ENCODE peak calls at places on chromosomes 3 and 15, in eight cellular contexts. One of them, this sample, is unnamed.

GRCh38 chr3:24254649-24255048 is 240.0 kb downstream of the THRB start:
- DNase-seq in transverse colon: no peak
- DNase-seq in right atrium auricular region: no peak
- DNase-seq in OCI-LY7: no peak
- DNase-seq in mammary epithelial cell: peak
- DNase-seq in WTC11: no peak
- DNase-seq in CD8-positive, alpha-beta T cell: no peak
- DNase-seq in pancreas: no peak
- DNase-seq in this sample: no peak

GRCh38 chr3:8650583-8651416 is 6.2 kb upstream of the SSUH2 start:
- DNase-seq in transverse colon: no peak
- DNase-seq in right atrium auricular region: no peak
- DNase-seq in OCI-LY7: no peak
- DNase-seq in mammary epithelial cell: no peak
- DNase-seq in WTC11: no peak
- DNase-seq in CD8-positive, alpha-beta T cell: no peak
- DNase-seq in pancreas: no peak
- DNase-seq in this sample: no peak

GRCh38 chr3:25592510-25592968 is 72.2 kb downstream of the TOP2B start:
- DNase-seq in transverse colon: no peak
- DNase-seq in right atrium auricular region: peak
- DNase-seq in OCI-LY7: peak
- DNase-seq in mammary epithelial cell: peak
- DNase-seq in WTC11: peak
- DNase-seq in CD8-positive, alpha-beta T cell: no peak
- DNase-seq in pancreas: no peak
- DNase-seq in this sample: no peak

GRCh38 chr3:45043715-45044299 is 17.7 kb downstream of the CLEC3B start:
- DNase-seq in transverse colon: no peak
- DNase-seq in right atrium auricular region: no peak
- DNase-seq in OCI-LY7: no peak
- DNase-seq in mammary epithelial cell: peak
- DNase-seq in WTC11: no peak
- DNase-seq in CD8-positive, alpha-beta T cell: no peak
- DNase-seq in pancreas: no peak
- DNase-seq in this sample: no peak

GRCh38 chr15:49645937-49646336 is 25.1 kb downstream of the DTWD1 start:
- DNase-seq in transverse colon: no peak
- DNase-seq in right atrium auricular region: no peak
- DNase-seq in OCI-LY7: no peak
- DNase-seq in mammary epithelial cell: peak
- DNase-seq in WTC11: no peak
- DNase-seq in CD8-positive, alpha-beta T cell: no peak
- DNase-seq in pancreas: peak
- DNase-seq in this sample: no peak

GRCh38 chr3:25903371-25903770 is 113.5 kb downstream of the OXSM start:
- DNase-seq in transverse colon: no peak
- DNase-seq in right atrium auricular region: no peak
- DNase-seq in OCI-LY7: no peak
- DNase-seq in mammary epithelial cell: no peak
- DNase-seq in WTC11: no peak
- DNase-seq in CD8-positive, alpha-beta T cell: no peak
- DNase-seq in pancreas: no peak
- DNase-seq in this sample: no peak

GRCh38 chr15:67968564-67969440 is 85.3 kb upstream of the PIAS1 start:
- DNase-seq in transverse colon: no peak
- DNase-seq in right atrium auricular region: no peak
- DNase-seq in OCI-LY7: no peak
- DNase-seq in mammary epithelial cell: no peak
- DNase-seq in WTC11: no peak
- DNase-seq in CD8-positive, alpha-beta T cell: no peak
- DNase-seq in pancreas: no peak
- DNase-seq in this sample: no peak

GRCh38 chr15:62676891-62677290 is 365.7 kb upstream of the TPM1 start:
- DNase-seq in transverse colon: no peak
- DNase-seq in right atrium auricular region: no peak
- DNase-seq in OCI-LY7: no peak
- DNase-seq in mammary epithelial cell: no peak
- DNase-seq in WTC11: no peak
- DNase-seq in CD8-positive, alpha-beta T cell: no peak
- DNase-seq in pancreas: no peak
- DNase-seq in this sample: no peak

GRCh38 chr15:51323749-51324148 is 14.6 kb downstream of the CYP19A1 start:
- DNase-seq in transverse colon: no peak
- DNase-seq in right atrium auricular region: no peak
- DNase-seq in OCI-LY7: no peak
- DNase-seq in mammary epithelial cell: no peak
- DNase-seq in WTC11: no peak
- DNase-seq in CD8-positive, alpha-beta T cell: no peak
- DNase-seq in pancreas: no peak
- DNase-seq in this sample: no peak

GRCh38 chr3:193452338-193452737 is 73.8 kb upstream of the ATP13A5 start:
- DNase-seq in transverse colon: no peak
- DNase-seq in right atrium auricular region: no peak
- DNase-seq in OCI-LY7: no peak
- DNase-seq in mammary epithelial cell: no peak
- DNase-seq in WTC11: no peak
- DNase-seq in CD8-positive, alpha-beta T cell: no peak
- DNase-seq in pancreas: no peak
- DNase-seq in this sample: no peak
- TF ChIP-seq CTCF in transverse colon: no peak
- TF ChIP-seq CTCF in right atrium auricular region: peak
- TF ChIP-seq CTCF in OCI-LY7: peak
- TF ChIP-seq CTCF in mammary epithelial cell: peak
- TF ChIP-seq CTCF in WTC11: no peak
- TF ChIP-seq CTCF in CD8-positive, alpha-beta T cell: no peak
- TF ChIP-seq CTCF in pancreas: no peak
- TF ChIP-seq CTCF in this sample: no peak

DNA sequence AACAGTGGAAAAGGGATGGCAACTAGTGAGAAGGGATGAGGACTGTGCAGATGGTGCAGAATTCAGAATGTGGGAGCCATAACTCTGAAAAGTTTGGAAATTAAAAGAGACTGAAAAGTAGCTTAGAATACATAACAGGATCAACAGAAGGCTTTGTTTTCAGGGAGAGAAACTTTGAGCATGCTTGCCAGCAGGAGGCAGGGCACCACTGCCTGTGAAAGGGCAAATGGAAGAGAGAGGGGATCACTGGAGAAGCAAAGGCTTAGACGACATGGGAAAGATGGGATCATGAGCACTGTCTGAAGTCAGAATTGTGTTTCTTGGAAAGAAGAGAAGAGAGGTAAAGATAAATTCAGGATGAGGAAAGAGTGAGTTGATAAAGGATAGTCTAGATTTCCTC is 99.6 kb downstream of the ABI3BP start:
- DNase-seq in transverse colon: peak
- DNase-seq in right atrium auricular region: no peak
- DNase-seq in OCI-LY7: no peak
- DNase-seq in mammary epithelial cell: peak
- DNase-seq in WTC11: peak
- DNase-seq in CD8-positive, alpha-beta T cell: no peak
- DNase-seq in pancreas: no peak
- DNase-seq in this sample: no peak
- TF ChIP-seq CTCF in transverse colon: peak
- TF ChIP-seq CTCF in right atrium auricular region: peak
- TF ChIP-seq CTCF in OCI-LY7: peak
- TF ChIP-seq CTCF in mammary epithelial cell: peak
- TF ChIP-seq CTCF in WTC11: peak
- TF ChIP-seq CTCF in CD8-positive, alpha-beta T cell: no peak
- TF ChIP-seq CTCF in pancreas: no peak
- TF ChIP-seq CTCF in this sample: no peak

DNA sequence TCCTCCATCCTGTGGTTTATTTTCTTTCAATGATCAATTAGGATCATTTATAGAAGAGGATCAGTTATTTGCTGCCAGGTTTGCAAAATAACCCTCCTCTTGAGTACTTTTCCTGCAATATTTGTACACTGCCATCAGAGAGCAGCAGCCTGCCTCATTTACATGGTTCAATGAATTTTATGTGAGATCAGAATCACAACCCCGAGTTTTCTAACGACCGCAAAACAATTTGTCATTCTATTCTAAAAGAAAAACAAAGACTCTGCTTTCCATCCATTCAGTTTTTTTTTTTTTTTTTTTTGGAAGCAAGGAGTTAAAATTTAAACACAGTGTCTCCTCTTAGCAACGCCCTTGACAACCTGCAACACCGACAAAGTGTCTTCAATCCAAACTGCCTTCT is 146.9 kb downstream of the RAB11A start:
- DNase-seq in transverse colon: no peak
- DNase-seq in right atrium auricular region: no peak
- DNase-seq in OCI-LY7: no peak
- DNase-seq in mammary epithelial cell: no peak
- DNase-seq in WTC11: no peak
- DNase-seq in CD8-positive, alpha-beta T cell: no peak
- DNase-seq in pancreas: no peak
- DNase-seq in this sample: no peak
- TF ChIP-seq CTCF in transverse colon: no peak
- TF ChIP-seq CTCF in right atrium auricular region: no peak
- TF ChIP-seq CTCF in OCI-LY7: peak
- TF ChIP-seq CTCF in mammary epithelial cell: no peak
- TF ChIP-seq CTCF in WTC11: no peak
- TF ChIP-seq CTCF in CD8-positive, alpha-beta T cell: no peak
- TF ChIP-seq CTCF in pancreas: no peak
- TF ChIP-seq CTCF in this sample: no peak

DNA sequence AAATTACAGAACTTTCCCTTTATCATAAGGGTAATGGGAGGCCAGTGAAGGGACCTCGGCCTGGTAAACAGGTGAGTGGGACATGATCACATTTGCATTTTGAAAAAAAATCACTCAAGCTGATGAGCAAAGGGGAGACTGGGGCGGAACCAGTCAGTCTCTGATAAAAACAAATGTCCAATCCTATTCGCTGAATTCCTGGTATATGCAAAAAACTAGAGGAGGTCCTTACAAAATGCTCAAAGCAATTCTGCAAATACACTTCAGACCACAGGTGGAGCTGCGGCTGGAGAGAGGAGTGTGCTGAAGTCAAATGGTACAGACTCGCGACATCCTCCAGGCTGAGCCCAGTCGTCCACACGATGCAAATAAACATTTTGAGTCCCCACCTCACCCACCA is 166.7 kb downstream of the FOXP1 start:
- DNase-seq in transverse colon: no peak
- DNase-seq in right atrium auricular region: no peak
- DNase-seq in OCI-LY7: peak
- DNase-seq in mammary epithelial cell: no peak
- DNase-seq in WTC11: peak
- DNase-seq in CD8-positive, alpha-beta T cell: no peak
- DNase-seq in pancreas: no peak
- DNase-seq in this sample: no peak
- TF ChIP-seq CTCF in transverse colon: no peak
- TF ChIP-seq CTCF in right atrium auricular region: no peak
- TF ChIP-seq CTCF in OCI-LY7: peak
- TF ChIP-seq CTCF in mammary epithelial cell: peak
- TF ChIP-seq CTCF in WTC11: peak
- TF ChIP-seq CTCF in CD8-positive, alpha-beta T cell: peak
- TF ChIP-seq CTCF in pancreas: no peak
- TF ChIP-seq CTCF in this sample: no peak

DNA sequence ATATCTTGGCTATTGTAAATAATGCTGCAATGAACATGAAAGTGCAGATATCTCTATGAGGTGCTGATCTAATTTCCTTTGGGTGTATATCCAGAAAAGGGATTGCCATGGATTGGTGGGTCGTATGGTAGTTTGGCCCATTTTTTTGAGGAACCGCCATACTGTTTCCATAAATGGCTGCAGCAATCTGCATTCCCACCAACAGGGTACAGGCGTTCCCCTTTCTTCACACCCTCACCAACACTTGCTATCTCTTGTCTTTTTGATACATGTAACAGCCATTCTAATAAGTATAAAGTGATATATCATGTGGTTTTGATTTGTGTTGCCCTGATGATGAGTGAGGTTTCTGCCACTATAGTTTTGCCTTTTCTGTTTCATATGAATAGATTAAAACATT is 146.7 kb downstream of the NR2F2 start:
- DNase-seq in transverse colon: no peak
- DNase-seq in right atrium auricular region: no peak
- DNase-seq in OCI-LY7: no peak
- DNase-seq in mammary epithelial cell: no peak
- DNase-seq in WTC11: no peak
- DNase-seq in CD8-positive, alpha-beta T cell: no peak
- DNase-seq in pancreas: no peak
- DNase-seq in this sample: no peak
- TF ChIP-seq CTCF in transverse colon: no peak
- TF ChIP-seq CTCF in right atrium auricular region: no peak
- TF ChIP-seq CTCF in OCI-LY7: no peak
- TF ChIP-seq CTCF in mammary epithelial cell: no peak
- TF ChIP-seq CTCF in WTC11: no peak
- TF ChIP-seq CTCF in CD8-positive, alpha-beta T cell: no peak
- TF ChIP-seq CTCF in pancreas: no peak
- TF ChIP-seq CTCF in this sample: no peak

GRCh38 chr15:99368743-99369142 is 117.5 kb downstream of the LRRC28 start:
- DNase-seq in transverse colon: no peak
- DNase-seq in right atrium auricular region: no peak
- DNase-seq in OCI-LY7: no peak
- DNase-seq in mammary epithelial cell: no peak
- DNase-seq in WTC11: no peak
- DNase-seq in CD8-positive, alpha-beta T cell: no peak
- DNase-seq in pancreas: no peak
- DNase-seq in this sample: no peak

GRCh38 chr15:99366013-99366412 is 114.7 kb downstream of the LRRC28 start:
- DNase-seq in transverse colon: no peak
- DNase-seq in right atrium auricular region: no peak
- DNase-seq in OCI-LY7: no peak
- DNase-seq in mammary epithelial cell: no peak
- DNase-seq in WTC11: no peak
- DNase-seq in CD8-positive, alpha-beta T cell: no peak
- DNase-seq in pancreas: no peak
- DNase-seq in this sample: no peak

GRCh38 chr15:99369250-99369649 is 118.0 kb downstream of the LRRC28 start:
- DNase-seq in transverse colon: no peak
- DNase-seq in right atrium auricular region: no peak
- DNase-seq in OCI-LY7: no peak
- DNase-seq in mammary epithelial cell: no peak
- DNase-seq in WTC11: no peak
- DNase-seq in CD8-positive, alpha-beta T cell: no peak
- DNase-seq in pancreas: no peak
- DNase-seq in this sample: no peak

DNA sequence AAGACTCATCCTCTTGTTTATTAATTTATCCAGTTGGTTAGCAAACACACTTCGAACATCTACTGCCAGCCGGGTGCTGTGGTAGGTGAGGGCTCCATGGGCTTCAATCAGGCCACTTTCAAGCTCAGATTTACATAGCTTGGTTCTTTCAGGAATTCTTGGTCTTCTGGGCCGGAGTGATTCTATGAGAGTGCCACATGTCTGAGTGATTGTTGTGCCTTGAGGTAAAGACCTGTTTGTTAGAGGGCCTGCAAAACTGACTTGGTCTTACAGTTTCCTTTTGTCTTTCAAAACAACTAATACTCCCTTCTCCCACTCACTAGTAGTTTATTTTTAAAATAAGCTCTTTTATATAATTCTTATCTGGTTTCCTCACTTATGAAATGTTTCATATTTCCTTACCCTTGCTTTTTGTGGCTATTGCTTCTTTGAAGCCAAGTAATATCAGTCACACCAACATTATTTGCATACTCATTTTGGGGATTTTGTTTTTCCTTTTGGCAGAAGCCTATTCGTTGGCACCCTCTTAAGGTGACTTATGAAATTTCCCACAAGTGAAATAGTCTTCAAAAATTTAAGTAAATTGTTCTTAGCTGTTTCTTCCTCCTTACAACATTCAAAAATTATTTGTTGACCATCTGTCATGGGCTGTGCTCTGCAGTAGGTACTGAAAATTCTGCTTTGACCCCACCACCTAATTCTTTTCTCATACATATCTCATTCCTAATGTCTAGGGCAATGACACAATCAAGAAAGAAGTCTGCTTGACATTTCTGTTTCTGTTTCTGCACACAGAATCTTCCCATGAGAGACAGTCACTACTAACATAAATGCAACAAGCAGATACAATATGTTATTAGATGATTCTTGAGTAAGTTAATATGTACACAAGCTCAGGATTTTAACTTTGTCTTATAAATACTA is 120.2 kb downstream of the LRRC28 start:
- DNase-seq in transverse colon: no peak
- DNase-seq in right atrium auricular region: no peak
- DNase-seq in OCI-LY7: no peak
- DNase-seq in mammary epithelial cell: peak
- DNase-seq in WTC11: no peak
- DNase-seq in CD8-positive, alpha-beta T cell: no peak
- DNase-seq in pancreas: no peak
- DNase-seq in this sample: no peak
- TF ChIP-seq CTCF in transverse colon: no peak
- TF ChIP-seq CTCF in right atrium auricular region: no peak
- TF ChIP-seq CTCF in OCI-LY7: no peak
- TF ChIP-seq CTCF in mammary epithelial cell: peak
- TF ChIP-seq CTCF in WTC11: no peak
- TF ChIP-seq CTCF in CD8-positive, alpha-beta T cell: no peak
- TF ChIP-seq CTCF in pancreas: no peak
- TF ChIP-seq CTCF in this sample: no peak